ENCODE peak calls at places on chromosome 4, in five cellular contexts. C is AG10803; Z is fibroblast of mammary gland; B is GM06990; L is activated CD4-positive, alpha-beta T cell treated with anti-CD3 and anti-CD28 coated beads for 4 hours. S is an unnamed sample.

GRCh38 chr4:114281561-114281960 is 302.1 kb upstream of the ARSJ start:
- DNase-seq in C (peak; percentile 92), Z (peak; percentile 40), B (no peak), L (no peak), S (no peak)

GRCh38 chr4:40401646-40402045 is 66.5 kb downstream of the CHRNA9 start:
- DNase-seq in C (no peak), Z (peak; percentile 25), B (no peak), L (no peak), S (no peak)

GRCh38 chr4:124993838-124994237 is 281.3 kb upstream of the ANKRD50 start:
- DNase-seq in C (no peak), Z (no peak), B (no peak), L (no peak), S (no peak)

GRCh38 chr4:168076989-168077725 is 15.2 kb upstream of the ANXA10 start:
- DNase-seq in C (peak; percentile 56), Z (peak; percentile 76), B (no peak), L (peak; percentile 14), S (no peak)

GRCh38 chr4:13483142-13484044 is 747 bp downstream of the RAB28 start:
- DNase-seq in C (peak; percentile 72), Z (peak; percentile 73), B (no peak), L (peak; percentile 12), S (no peak)

GRCh38 chr4:121977251-121978168 is 25.6 kb upstream of the TRPC3 start:
- DNase-seq in C (no peak), Z (no peak), B (peak; percentile 29), L (no peak), S (no peak)

GRCh38 chr4:149029056-149029651 is 586.9 kb upstream of the NR3C2 start:
- DNase-seq in C (no peak), Z (peak; percentile 0), B (no peak), L (no peak), S (no peak)

GRCh38 chr4:85127653-85128052 is 161.2 kb upstream of the WDFY3 start:
- DNase-seq in C (peak; percentile 16), Z (peak; percentile 50), B (peak; percentile 18), L (no peak), S (no peak)

GRCh38 chr4:30744957-30745640 is 24.9 kb downstream of the PCDH7 start:
- DNase-seq in C (no peak), Z (peak; percentile 12), B (no peak), L (no peak), S (no peak)

GRCh38 chr4:122787940-122788339 is 38.7 kb upstream of the FGF2 start:
- DNase-seq in C (peak; percentile 66), Z (no peak), B (no peak), L (no peak), S (no peak)

GRCh38 chr4:56410247-56410646 is 23.0 kb upstream of the AASDH start:
- DNase-seq in C (peak; percentile 98), Z (peak; percentile 99), B (no peak), L (no peak), S (peak; percentile 86)

GRCh38 chr4:26806331-26806730 is 54.3 kb upstream of the STIM2 start:
- DNase-seq in C (no peak), Z (peak; percentile 51), B (no peak), L (no peak), S (no peak)

GRCh38 chr4:15318621-15319348 is 109.0 kb upstream of the C1QTNF7 start:
- DNase-seq in C (peak; percentile 51), Z (no peak), B (no peak), L (no peak), S (no peak)

GRCh38 chr4:17817027-17817426 is 6.2 kb downstream of the NCAPG start:
- DNase-seq in C (peak; percentile 87), Z (peak; percentile 81), B (peak; percentile 30), L (no peak), S (no peak)

GRCh38 chr4:26574563-26574962 is 9.3 kb upstream of the TBC1D19 start:
- DNase-seq in C (no peak), Z (no peak), B (no peak), L (no peak), S (no peak)

GRCh38 chr4:148315049-148315448 is 127.2 kb downstream of the NR3C2 start:
- DNase-seq in C (peak; percentile 1), Z (peak; percentile 3), B (no peak), L (no peak), S (no peak)

GRCh38 chr4:138894688-138895087 is 120.9 kb upstream of the NOCT start:
- DNase-seq in C (no peak), Z (no peak), B (no peak), L (no peak), S (no peak)

GRCh38 chr4:186948361-186949291 is 225.0 kb upstream of the FAT1 start:
- DNase-seq in C (peak; percentile 45), Z (peak; percentile 20), B (no peak), L (no peak), S (no peak)

GRCh38 chr4:62196338-62196737 is 996.2 kb downstream of the ADGRL3 start:
- DNase-seq in C (no peak), Z (no peak), B (no peak), L (no peak), S (no peak)

GRCh38 chr4:1396806-1397455 is 9.3 kb downstream of the NKX1-1 start:
- DNase-seq in C (no peak), Z (no peak), B (no peak), L (no peak), S (no peak)

GRCh38 chr4:159248383-159249178 is 145.7 kb downstream of the RAPGEF2 start:
- DNase-seq in C (peak; percentile 84), Z (peak; percentile 92), B (no peak), L (no peak), S (no peak)

GRCh38 chr4:33715996-33716395 is 2528.3 kb downstream of the ARAP2 start:
- DNase-seq in C (peak; percentile 92), Z (peak; percentile 96), B (no peak), L (no peak), S (no peak)

GRCh38 chr4:89373396-89373795 is 65.8 kb upstream of the GPRIN3 start:
- DNase-seq in C (no peak), Z (no peak), B (no peak), L (no peak), S (no peak)

GRCh38 chr4:152817331-152817730 is 37.6 kb downstream of the ARFIP1 start:
- DNase-seq in C (peak; percentile 50), Z (peak; percentile 34), B (no peak), L (no peak), S (no peak)

GRCh38 chr4:94640151-94640550 is 117.6 kb upstream of the BMPR1B start:
- DNase-seq in C (no peak), Z (no peak), B (no peak), L (no peak), S (no peak)

GRCh38 chr4:104589264-104589868 is 94.7 kb upstream of the CXXC4 start:
- DNase-seq in C (no peak), Z (no peak), B (no peak), L (no peak), S (no peak)

GRCh38 chr4:83629945-83630684 is 94.2 kb downstream of the GPAT3 start:
- DNase-seq in C (peak; percentile 73), Z (peak; percentile 79), B (no peak), L (no peak), S (no peak)

GRCh38 chr4:112860731-112861377 is 188.6 kb upstream of the ANK2 start:
- DNase-seq in C (no peak), Z (no peak), B (no peak), L (no peak), S (no peak)

GRCh38 chr4:69167300-69167699 is 47.2 kb downstream of the UGT2B11 start:
- DNase-seq in C (no peak), Z (peak; percentile 7), B (peak; percentile 2), L (no peak), S (no peak)

GRCh38 chr4:7377223-7377865 is 57.4 kb downstream of the PSAPL1 start:
- DNase-seq in C (no peak), Z (no peak), B (no peak), L (no peak), S (no peak)

GRCh38 chr4:80154547-80154933 is 42.8 kb upstream of the PRDM8 start:
- DNase-seq in C (no peak), Z (no peak), B (no peak), L (no peak), S (no peak)

GRCh38 chr4:18691431-18692200 is 670.1 kb upstream of the LCORL start:
- DNase-seq in C (no peak), Z (no peak), B (no peak), L (no peak), S (no peak)

GRCh38 chr4:81688085-81688484 is 216.4 kb upstream of the RASGEF1B start:
- DNase-seq in C (no peak), Z (peak; percentile 11), B (no peak), L (peak; percentile 1), S (no peak)

GRCh38 chr4:99411041-99411440 is 24.1 kb downstream of the ADH7 start:
- DNase-seq in C (no peak), Z (no peak), B (no peak), L (no peak), S (no peak)

GRCh38 chr4:48375651-48376291 is 34.4 kb downstream of the SLAIN2 start:
- DNase-seq in C (peak; percentile 57), Z (peak; percentile 91), B (no peak), L (no peak), S (no peak)

S was measured in osteocyte.